ENCODE peak calls at places on chromosomes 11 and 22, in eight cellular contexts. I is stomach, F is spleen, B is K562, P is GM12878, K is transverse colon, Z is suprapubic skin, U is HCT116. M is an unnamed sample.

GRCh38 chr22:20610243-20610686 is 102.9 kb downstream of the MED15 start:
- DNase-seq in I (no peak), F (no peak), B (no peak), P (no peak), K (no peak), Z (no peak), U (no peak), M (no peak)

GRCh38 chr22:37187891-37188761 is at the start of gene C1QTNF6:
- DNase-seq in I (peak; percentile 43), F (peak; percentile 75), B (no peak), P (no peak), K (no peak), Z (peak; percentile 68), U (no peak), M (no peak)

GRCh38 chr11:101867951-101868350 is 46.9 kb upstream of the CEP126 start:
- DNase-seq in I (no peak), F (no peak), B (no peak), P (no peak), K (no peak), Z (no peak), U (no peak), M (no peak)

GRCh38 chr11:75588067-75588481 is 26.0 kb downstream of the SERPINH1 start:
- DNase-seq in I (no peak), F (no peak), B (peak; percentile 31), P (no peak), K (no peak), Z (no peak), U (no peak), M (no peak)

GRCh38 chr11:61828629-61829407 is 718 bp downstream of the FADS2 start:
- DNase-seq in I (no peak), F (no peak), B (no peak), P (no peak), K (no peak), Z (no peak), U (no peak), M (no peak)

GRCh38 chr11:57674251-57674650 is 6.3 kb downstream of the ZDHHC5 start:
- DNase-seq in I (no peak), F (no peak), B (no peak), P (no peak), K (no peak), Z (no peak), U (no peak), M (no peak)

GRCh38 chr11:1323779-1324178 is 14.3 kb upstream of the TOLLIP start:
- DNase-seq in I (no peak), F (no peak), B (no peak), P (no peak), K (no peak), Z (no peak), U (no peak), M (no peak)

GRCh38 chr11:75592699-75593098 is 30.6 kb downstream of the SERPINH1 start:
- DNase-seq in I (no peak), F (no peak), B (no peak), P (no peak), K (peak; percentile 32), Z (no peak), U (no peak), M (no peak)

GRCh38 chr11:123083623-123084029 is 21.7 kb upstream of the HSPA8 start:
- DNase-seq in I (peak; percentile 76), F (peak; percentile 73), B (peak; percentile 83), P (no peak), K (peak; percentile 86), Z (peak; percentile 80), U (peak; percentile 85), M (no peak)

GRCh38 chr22:19759459-19759993 is 1.1 kb upstream of the TBX1 start:
- DNase-seq in I (no peak), F (no peak), B (no peak), P (no peak), K (no peak), Z (no peak), U (no peak), M (no peak)

GRCh38 chr22:44395116-44396005 is 82.6 kb upstream of the SHISAL1 start:
- DNase-seq in I (peak; percentile 17), F (peak; percentile 54), B (no peak), P (no peak), K (peak; percentile 4), Z (peak; percentile 57), U (no peak), M (no peak)

GRCh38 chr22:46065733-46066454 is 84.4 kb upstream of the PPARA start:
- DNase-seq in I (no peak), F (no peak), B (no peak), P (no peak), K (no peak), Z (no peak), U (no peak), M (no peak)

GRCh38 chr22:48651981-48652538 is 1175.6 kb downstream of the BRD1 start:
- DNase-seq in I (no peak), F (no peak), B (no peak), P (no peak), K (no peak), Z (no peak), U (no peak), M (no peak)

GRCh38 chr11:96388891-96389603 is 665 bp downstream of the CCDC82 start:
- DNase-seq in I (no peak), F (no peak), B (peak; percentile 72), P (peak; percentile 19), K (no peak), Z (no peak), U (peak; percentile 18), M (no peak)

GRCh38 chr11:96391698-96392307 is 2.0 kb downstream of the JRKL start:
- DNase-seq in I (no peak), F (no peak), B (peak; percentile 8), P (no peak), K (no peak), Z (no peak), U (no peak), M (no peak)

GRCh38 chr11:96390403-96390830 is 604 bp downstream of the JRKL start:
- DNase-seq in I (no peak), F (no peak), B (no peak), P (no peak), K (no peak), Z (no peak), U (no peak), M (no peak)

GRCh38 chr11:96393753-96394348 is 4.0 kb downstream of the JRKL start:
- DNase-seq in I (no peak), F (no peak), B (peak; percentile 57), P (peak; percentile 27), K (no peak), Z (no peak), U (peak; percentile 22), M (peak; percentile 28)

DNA sequence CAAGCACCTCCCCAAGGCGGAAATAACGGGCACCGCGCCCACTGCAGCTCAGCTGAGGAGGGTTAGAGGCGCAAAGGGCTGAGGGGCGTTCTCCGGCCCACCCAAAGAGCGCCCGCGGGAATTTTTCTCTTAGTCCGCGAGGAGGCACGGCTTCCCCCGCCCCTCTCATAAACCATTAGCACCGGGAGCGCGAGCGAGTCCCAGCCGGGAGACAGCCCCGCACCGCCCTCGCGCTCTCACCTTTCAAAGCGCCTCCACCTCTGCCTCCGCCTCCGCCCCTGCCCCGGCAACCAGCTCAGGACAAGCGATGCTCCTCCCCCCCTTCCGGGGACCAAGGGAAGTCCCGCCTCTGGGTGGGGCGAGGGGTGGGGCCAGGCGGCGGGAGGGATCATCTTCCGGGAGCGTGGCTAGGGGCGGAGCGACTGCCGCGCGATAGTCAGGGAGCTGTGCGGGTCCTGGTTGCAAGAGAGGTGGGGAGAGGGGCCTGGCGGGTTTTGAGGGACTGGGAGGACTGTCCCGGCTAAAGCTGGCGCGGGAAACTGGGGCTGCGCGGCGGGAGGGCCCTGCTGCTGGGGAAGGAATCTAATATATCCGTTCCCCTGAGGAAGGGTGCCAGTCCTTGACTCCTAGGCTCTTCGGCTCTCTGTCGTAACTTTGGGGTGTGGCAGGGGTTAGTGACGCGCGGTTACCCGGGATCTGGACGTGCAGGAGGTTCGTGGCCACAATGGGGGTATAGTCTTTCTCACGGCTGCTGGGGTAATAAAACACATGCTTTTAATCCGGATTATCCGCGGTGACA is at the start of the genes CCDC82 and JRKL:
- DNase-seq in I (peak; percentile 98), F (peak; percentile 99), B (peak; percentile 98), P (peak; percentile 78), K (peak; percentile 99), Z (peak; percentile 98), U (peak; percentile 94), M (peak; percentile 30)
- TF ChIP-seq POLR2AphosphoS5 in I (peak; percentile 97), F (peak; percentile 98), B (peak; percentile 82), P (peak; percentile 81), K (peak; percentile 93), Z (peak; percentile 19), U (peak; percentile 88), M (peak; percentile 91)

GRCh38 chr11:69702239-69702668 is 1.6 kb downstream of the FGF19 start:
- DNase-seq in I (no peak), F (peak; percentile 35), B (no peak), P (no peak), K (no peak), Z (no peak), U (no peak), M (no peak)
- H3K27ac ChIP-seq in I (no peak overlapping the region), F (no peak overlapping the region), B (no peak overlapping the region), P (no peak overlapping the region), K (no peak overlapping the region), Z (no peak overlapping the region), U (peak overlapping the region; percentile 80), M (no peak overlapping the region)

DNA sequence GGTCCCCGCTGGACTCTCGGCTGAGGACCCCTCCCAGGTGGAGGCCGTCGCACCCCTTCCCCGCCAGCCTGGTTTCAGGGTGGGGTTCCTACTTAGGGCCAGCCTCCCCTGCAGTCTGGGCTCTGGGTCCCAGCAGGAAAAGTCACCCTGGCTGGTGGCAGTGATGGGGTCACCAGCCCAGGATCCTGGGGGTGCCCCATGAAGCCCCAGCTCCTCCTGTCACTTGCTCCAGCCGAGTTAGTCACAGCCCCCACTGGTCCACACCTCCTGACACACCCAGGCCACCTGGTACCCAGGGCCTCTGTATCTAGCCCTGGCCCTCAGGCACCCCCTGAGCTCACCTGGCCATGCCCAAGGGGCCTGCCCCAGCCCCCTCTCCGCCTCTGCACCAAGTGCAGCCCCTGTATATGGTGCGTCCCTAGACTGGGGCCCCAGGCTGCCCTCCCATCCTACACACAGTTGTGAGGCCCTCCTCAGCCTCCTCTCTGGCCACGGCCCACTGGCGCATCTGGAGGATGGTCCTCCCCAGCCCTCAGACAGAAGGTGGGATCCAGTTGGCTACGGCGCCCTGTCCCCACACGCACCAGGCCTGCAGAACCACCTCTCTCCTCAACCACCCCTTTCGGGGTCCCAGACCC is 6.7 kb downstream of the PLXNB2 start:
- DNase-seq in I (peak; percentile 25), F (no peak), B (no peak), P (no peak), K (no peak), Z (no peak), U (no peak), M (no peak)
- H3K4me3 ChIP-seq in I (peak overlapping the region; percentile 50), F (peak overlapping the region; percentile 38), B (no peak overlapping the region), P (no peak overlapping the region), K (no peak overlapping the region), Z (peak overlapping the region; percentile 53), U (peak overlapping the region; percentile 64), M (no peak overlapping the region)

DNA sequence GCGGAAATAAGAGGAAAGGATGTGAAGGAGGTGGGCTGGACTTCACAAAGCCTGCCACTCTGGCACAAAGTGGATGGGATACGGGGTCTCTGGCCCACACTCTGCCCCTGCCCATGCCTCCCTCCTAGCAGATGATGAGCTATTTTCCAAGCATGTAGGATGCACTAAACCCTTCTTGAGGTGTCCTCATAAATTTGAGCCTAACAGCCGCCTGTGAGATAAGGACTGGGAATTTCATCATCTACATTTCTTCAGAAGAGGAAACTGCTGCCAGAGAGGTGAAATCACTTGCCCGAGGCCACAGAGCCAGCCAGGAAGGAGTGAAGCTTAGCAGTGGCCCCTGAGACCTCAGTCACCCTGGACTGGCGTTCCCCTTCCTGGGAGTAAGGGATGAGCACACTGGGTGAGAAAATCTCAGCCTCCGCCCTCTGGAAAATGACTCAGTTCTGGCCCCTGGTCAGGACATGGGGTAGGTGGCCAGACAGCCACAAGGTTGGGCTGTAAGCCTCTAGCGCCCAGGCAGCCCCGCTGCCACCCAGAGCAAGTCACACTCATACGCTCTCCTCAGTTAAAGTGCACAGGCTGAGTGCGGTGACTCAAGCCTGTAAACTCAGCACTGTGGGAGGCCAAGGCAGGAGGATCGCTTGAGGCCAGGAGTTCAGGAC is 27.9 kb downstream of the MB start:
- DNase-seq in I (no peak), F (no peak), B (peak; percentile 7), P (no peak), K (peak; percentile 22), Z (no peak), U (peak; percentile 57), M (no peak)
- TF ChIP-seq POLR2AphosphoS5 in I (no peak), F (no peak), B (no peak), P (no peak), K (no peak), Z (no peak), U (peak; percentile 57), M (no peak)